ENCODE peak calls at places on chromosomes 12 and 14, in seven cellular contexts. One of them, this sample, is unnamed.
A peak's percentile ranks its signal among the peaks of the same experiment; 100 is the strongest.

GRCh38 chr12:48351022-48351708 is 446 bp upstream of the ZNF641 start:
- DNase-seq in prostate gland: peak; percentile 58
- DNase-seq in mucosa of descending colon: no peak
- DNase-seq in mesothelial cell of epicardium: peak; percentile 46
- DNase-seq in CD8-positive, alpha-beta T cell: no peak
- DNase-seq in GM12865: no peak
- DNase-seq in heart left ventricle: peak; percentile 77
- DNase-seq in this sample: peak; percentile 61

GRCh38 chr12:111271674-111272418 is 97.0 kb downstream of the PHETA1 start:
- DNase-seq in heart left ventricle: no peak
- DNase-seq in prostate gland: no peak
- DNase-seq in GM12865: no peak
- DNase-seq in mucosa of descending colon: no peak
- DNase-seq in CD8-positive, alpha-beta T cell: no peak
- DNase-seq in mesothelial cell of epicardium: no peak
- DNase-seq in this sample: no peak

GRCh38 chr14:60724080-60724618 is at the start of gene SIX4:
- DNase-seq in mucosa of descending colon: peak; percentile 60
- DNase-seq in mesothelial cell of epicardium: peak; percentile 45
- DNase-seq in heart left ventricle: peak; percentile 62
- DNase-seq in prostate gland: peak; percentile 94
- DNase-seq in GM12865: peak; percentile 62
- DNase-seq in CD8-positive, alpha-beta T cell: no peak
- DNase-seq in this sample: peak; percentile 75

GRCh38 chr12:113403435-113404415 is at the start of gene SDS:
- DNase-seq in GM12865: no peak
- DNase-seq in mesothelial cell of epicardium: no peak
- DNase-seq in heart left ventricle: peak; percentile 66
- DNase-seq in prostate gland: no peak
- DNase-seq in CD8-positive, alpha-beta T cell: no peak
- DNase-seq in mucosa of descending colon: no peak
- DNase-seq in this sample: peak; percentile 47

GRCh38 chr14:104096751-104097700 is 11.5 kb downstream of the ASPG start:
- DNase-seq in CD8-positive, alpha-beta T cell: no peak
- DNase-seq in prostate gland: no peak
- DNase-seq in mesothelial cell of epicardium: no peak
- DNase-seq in mucosa of descending colon: peak; percentile 41
- DNase-seq in GM12865: no peak
- DNase-seq in heart left ventricle: peak; percentile 20
- DNase-seq in this sample: no peak

GRCh38 chr12:12599750-12600643 is 11.7 kb upstream of the CREBL2 start:
- DNase-seq in CD8-positive, alpha-beta T cell: no peak
- DNase-seq in prostate gland: peak; percentile 25
- DNase-seq in GM12865: no peak
- DNase-seq in heart left ventricle: no peak
- DNase-seq in mesothelial cell of epicardium: no peak
- DNase-seq in mucosa of descending colon: no peak
- DNase-seq in this sample: no peak

GRCh38 chr12:119417440-119417839 is 82.9 kb downstream of the CCDC60 start:
- DNase-seq in GM12865: no peak
- DNase-seq in CD8-positive, alpha-beta T cell: no peak
- DNase-seq in mucosa of descending colon: no peak
- DNase-seq in heart left ventricle: no peak
- DNase-seq in prostate gland: no peak
- DNase-seq in mesothelial cell of epicardium: no peak
- DNase-seq in this sample: no peak

GRCh38 chr12:34595749-34596733 is 573.7 kb downstream of the ALG10 start:
- DNase-seq in mucosa of descending colon: peak; percentile 25
- DNase-seq in CD8-positive, alpha-beta T cell: no peak
- DNase-seq in heart left ventricle: no peak
- DNase-seq in GM12865: no peak
- DNase-seq in mesothelial cell of epicardium: no peak
- DNase-seq in prostate gland: no peak
- DNase-seq in this sample: no peak

GRCh38 chr14:77314043-77314442 is 6.6 kb downstream of the POMT2 start:
- DNase-seq in mesothelial cell of epicardium: no peak
- DNase-seq in GM12865: no peak
- DNase-seq in prostate gland: peak; percentile 55
- DNase-seq in mucosa of descending colon: no peak
- DNase-seq in CD8-positive, alpha-beta T cell: no peak
- DNase-seq in heart left ventricle: no peak
- DNase-seq in this sample: no peak

GRCh38 chr14:32494566-32495434 is 165.7 kb downstream of the AKAP6 start:
- DNase-seq in prostate gland: no peak
- DNase-seq in mucosa of descending colon: no peak
- DNase-seq in heart left ventricle: peak; percentile 37
- DNase-seq in CD8-positive, alpha-beta T cell: no peak
- DNase-seq in GM12865: no peak
- DNase-seq in mesothelial cell of epicardium: no peak
- DNase-seq in this sample: no peak

GRCh38 chr12:128823216-128823915 is 392 bp downstream of the SLC15A4 start:
- DNase-seq in mesothelial cell of epicardium: peak; percentile 30
- DNase-seq in CD8-positive, alpha-beta T cell: peak; percentile 54
- DNase-seq in heart left ventricle: peak; percentile 40
- DNase-seq in prostate gland: peak; percentile 28
- DNase-seq in mucosa of descending colon: peak; percentile 80
- DNase-seq in GM12865: peak; percentile 59
- DNase-seq in this sample: peak; percentile 71

GRCh38 chr12:39627914-39628313 is 8.3 kb upstream of the ABCD2 start:
- DNase-seq in heart left ventricle: no peak
- DNase-seq in mesothelial cell of epicardium: no peak
- DNase-seq in GM12865: no peak
- DNase-seq in CD8-positive, alpha-beta T cell: no peak
- DNase-seq in mucosa of descending colon: no peak
- DNase-seq in prostate gland: no peak
- DNase-seq in this sample: no peak

GRCh38 chr12:66662729-66663128 is 16.1 kb downstream of the GRIP1 start:
- DNase-seq in GM12865: no peak
- DNase-seq in CD8-positive, alpha-beta T cell: no peak
- DNase-seq in mesothelial cell of epicardium: no peak
- DNase-seq in heart left ventricle: no peak
- DNase-seq in prostate gland: no peak
- DNase-seq in mucosa of descending colon: no peak
- DNase-seq in this sample: no peak

GRCh38 chr12:115697341-115697740 is 580.2 kb downstream of the MED13L start:
- DNase-seq in CD8-positive, alpha-beta T cell: no peak
- DNase-seq in heart left ventricle: no peak
- DNase-seq in mesothelial cell of epicardium: no peak
- DNase-seq in prostate gland: peak; percentile 24
- DNase-seq in GM12865: no peak
- DNase-seq in mucosa of descending colon: no peak
- DNase-seq in this sample: no peak

GRCh38 chr12:47715877-47716548 is 9.3 kb downstream of the ENDOU start:
- DNase-seq in CD8-positive, alpha-beta T cell: no peak
- DNase-seq in mucosa of descending colon: no peak
- DNase-seq in prostate gland: no peak
- DNase-seq in heart left ventricle: no peak
- DNase-seq in mesothelial cell of epicardium: no peak
- DNase-seq in GM12865: no peak
- DNase-seq in this sample: no peak

GRCh38 chr12:131672941-131673330 is 38.0 kb upstream of the SFSWAP start:
- DNase-seq in mucosa of descending colon: no peak
- DNase-seq in CD8-positive, alpha-beta T cell: no peak
- DNase-seq in mesothelial cell of epicardium: no peak
- DNase-seq in heart left ventricle: no peak
- DNase-seq in prostate gland: no peak
- DNase-seq in GM12865: no peak
- DNase-seq in this sample: no peak

GRCh38 chr14:23436327-23437141 is 1.1 kb upstream of the MYH7 start:
- DNase-seq in GM12865: no peak
- DNase-seq in mucosa of descending colon: no peak
- DNase-seq in CD8-positive, alpha-beta T cell: peak; percentile 31
- DNase-seq in heart left ventricle: no peak
- DNase-seq in prostate gland: no peak
- DNase-seq in mesothelial cell of epicardium: no peak
- DNase-seq in this sample: no peak

GRCh38 chr12:127830730-127831129 is 436.2 kb upstream of the TMEM132C start:
- DNase-seq in heart left ventricle: no peak
- DNase-seq in CD8-positive, alpha-beta T cell: no peak
- DNase-seq in mesothelial cell of epicardium: no peak
- DNase-seq in prostate gland: no peak
- DNase-seq in mucosa of descending colon: no peak
- DNase-seq in GM12865: no peak
- DNase-seq in this sample: no peak

GRCh38 chr14:92945544-92945943 is 22.6 kb downstream of the CHGA start:
- DNase-seq in mesothelial cell of epicardium: no peak
- DNase-seq in GM12865: no peak
- DNase-seq in heart left ventricle: no peak
- DNase-seq in mucosa of descending colon: peak; percentile 44
- DNase-seq in CD8-positive, alpha-beta T cell: no peak
- DNase-seq in prostate gland: no peak
- DNase-seq in this sample: no peak

GRCh38 chr14:28763914-28764848 is 2.4 kb upstream of the FOXG1 start:
- DNase-seq in CD8-positive, alpha-beta T cell: no peak
- DNase-seq in prostate gland: no peak
- DNase-seq in mucosa of descending colon: no peak
- DNase-seq in GM12865: no peak
- DNase-seq in heart left ventricle: no peak
- DNase-seq in mesothelial cell of epicardium: no peak
- DNase-seq in this sample: no peak

GRCh38 chr12:54221402-54221984 is 32.7 kb upstream of the SMUG1 start:
- DNase-seq in prostate gland: no peak
- DNase-seq in GM12865: no peak
- DNase-seq in mucosa of descending colon: no peak
- DNase-seq in mesothelial cell of epicardium: no peak
- DNase-seq in heart left ventricle: no peak
- DNase-seq in CD8-positive, alpha-beta T cell: no peak
- DNase-seq in this sample: no peak

GRCh38 chr12:168763-169525 is 45.0 kb downstream of the SLC6A12 start:
- DNase-seq in mesothelial cell of epicardium: no peak
- DNase-seq in GM12865: no peak
- DNase-seq in mucosa of descending colon: no peak
- DNase-seq in CD8-positive, alpha-beta T cell: no peak
- DNase-seq in heart left ventricle: peak; percentile 23
- DNase-seq in prostate gland: no peak
- DNase-seq in this sample: no peak

GRCh38 chr12:68352067-68352466 is 19.9 kb upstream of the MDM1 start:
- DNase-seq in heart left ventricle: no peak
- DNase-seq in mucosa of descending colon: no peak
- DNase-seq in prostate gland: no peak
- DNase-seq in GM12865: no peak
- DNase-seq in mesothelial cell of epicardium: no peak
- DNase-seq in CD8-positive, alpha-beta T cell: no peak
- DNase-seq in this sample: no peak

GRCh38 chr12:78778339-78778738 is 86.2 kb upstream of the SYT1 start:
- DNase-seq in mucosa of descending colon: no peak
- DNase-seq in CD8-positive, alpha-beta T cell: no peak
- DNase-seq in prostate gland: no peak
- DNase-seq in heart left ventricle: no peak
- DNase-seq in mesothelial cell of epicardium: no peak
- DNase-seq in GM12865: no peak
- DNase-seq in this sample: no peak

GRCh38 chr12:43245947-43246346 is 306.1 kb downstream of the ADAMTS20 start:
- DNase-seq in CD8-positive, alpha-beta T cell: no peak
- DNase-seq in heart left ventricle: no peak
- DNase-seq in mucosa of descending colon: no peak
- DNase-seq in GM12865: no peak
- DNase-seq in mesothelial cell of epicardium: no peak
- DNase-seq in prostate gland: no peak
- DNase-seq in this sample: no peak

GRCh38 chr12:112294793-112295192 is 87.4 kb downstream of the HECTD4 start:
- DNase-seq in mucosa of descending colon: no peak
- DNase-seq in CD8-positive, alpha-beta T cell: no peak
- DNase-seq in GM12865: no peak
- DNase-seq in heart left ventricle: no peak
- DNase-seq in mesothelial cell of epicardium: no peak
- DNase-seq in prostate gland: no peak
- DNase-seq in this sample: peak; percentile 15
- TF ChIP-seq CTCF in mucosa of descending colon: no peak
- TF ChIP-seq CTCF in CD8-positive, alpha-beta T cell: no peak
- TF ChIP-seq CTCF in GM12865: peak; percentile 7
- TF ChIP-seq CTCF in heart left ventricle: no peak
- TF ChIP-seq CTCF in mesothelial cell of epicardium: no peak
- TF ChIP-seq CTCF in prostate gland: no peak
- TF ChIP-seq CTCF in this sample: no peak

DNA sequence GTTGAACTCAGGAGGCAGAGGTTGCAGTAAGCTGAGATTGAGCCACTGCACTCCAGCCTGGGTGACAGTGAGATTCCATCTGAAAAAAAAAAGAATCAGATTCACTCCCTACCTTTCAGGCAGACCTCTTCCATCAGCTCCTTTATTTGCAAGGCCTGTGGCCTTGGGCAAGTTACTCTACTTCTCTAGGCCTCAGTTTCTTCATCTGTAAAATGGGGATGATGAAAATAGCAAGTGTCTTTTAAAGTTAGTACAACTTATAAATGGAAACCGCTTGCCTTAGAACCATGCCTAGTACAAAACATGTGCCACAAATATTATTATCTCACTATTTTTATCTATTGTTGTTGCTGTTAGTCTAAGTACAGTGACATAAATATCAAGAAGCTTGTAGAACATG is 84.3 kb downstream of the STAB2 start:
- DNase-seq in CD8-positive, alpha-beta T cell: no peak
- DNase-seq in GM12865: no peak
- DNase-seq in mucosa of descending colon: no peak
- DNase-seq in prostate gland: no peak
- DNase-seq in mesothelial cell of epicardium: no peak
- DNase-seq in heart left ventricle: no peak
- DNase-seq in this sample: no peak
- TF ChIP-seq CTCF in CD8-positive, alpha-beta T cell: no peak
- TF ChIP-seq CTCF in GM12865: no peak
- TF ChIP-seq CTCF in mucosa of descending colon: no peak
- TF ChIP-seq CTCF in prostate gland: no peak
- TF ChIP-seq CTCF in mesothelial cell of epicardium: no peak
- TF ChIP-seq CTCF in heart left ventricle: no peak
- TF ChIP-seq CTCF in this sample: no peak

GRCh38 chr12:16112626-16113560 is 164.6 kb downstream of the SLC15A5 start:
- DNase-seq in GM12865: no peak
- DNase-seq in CD8-positive, alpha-beta T cell: no peak
- DNase-seq in mucosa of descending colon: no peak
- DNase-seq in prostate gland: no peak
- DNase-seq in heart left ventricle: no peak
- DNase-seq in mesothelial cell of epicardium: no peak
- DNase-seq in this sample: no peak
- TF ChIP-seq CTCF in GM12865: no peak
- TF ChIP-seq CTCF in CD8-positive, alpha-beta T cell: no peak
- TF ChIP-seq CTCF in mucosa of descending colon: no peak
- TF ChIP-seq CTCF in prostate gland: no peak
- TF ChIP-seq CTCF in heart left ventricle: no peak
- TF ChIP-seq CTCF in mesothelial cell of epicardium: no peak
- TF ChIP-seq CTCF in this sample: no peak

GRCh38 chr14:106586098-106586704 is 1059.8 kb downstream of the TMEM121 start:
- DNase-seq in CD8-positive, alpha-beta T cell: peak; percentile 77
- DNase-seq in mucosa of descending colon: peak; percentile 56
- DNase-seq in GM12865: peak; percentile 51
- DNase-seq in prostate gland: no peak
- DNase-seq in mesothelial cell of epicardium: no peak
- DNase-seq in heart left ventricle: no peak
- DNase-seq in this sample: peak; percentile 54
- TF ChIP-seq CTCF in CD8-positive, alpha-beta T cell: peak; percentile 80
- TF ChIP-seq CTCF in mucosa of descending colon: peak; percentile 45
- TF ChIP-seq CTCF in GM12865: peak; percentile 72
- TF ChIP-seq CTCF in prostate gland: no peak
- TF ChIP-seq CTCF in mesothelial cell of epicardium: no peak
- TF ChIP-seq CTCF in heart left ventricle: no peak
- TF ChIP-seq CTCF in this sample: no peak

This sample was measured in Calu3.